ENCODE peak calls at places on chromosomes 13 and 19, in seven cellular contexts. V, H, J, R, X, K and Z are unnamed samples.

GRCh38 chr19:49442793-49443365 is 1.6 kb upstream of the SLC17A7 start:
- DNase-seq in V (no peak), H (peak), J (peak), R (peak), X (peak), K (peak), Z (peak)

GRCh38 chr13:100620792-100621191 is 32.2 kb upstream of the GGACT start:
- DNase-seq in V (no peak), H (no peak), J (no peak), R (no peak), X (no peak), K (no peak), Z (no peak)

GRCh38 chr13:39107484-39108040 is 69.3 kb downstream of the NHLRC3 start:
- DNase-seq in V (no peak), H (no peak), J (no peak), R (no peak), X (no peak), K (no peak), Z (no peak)

GRCh38 chr19:34506026-34506370 is 24.4 kb downstream of the WTIP start:
- DNase-seq in V (no peak), H (no peak), J (no peak), R (no peak), X (no peak), K (no peak), Z (no peak)

GRCh38 chr13:73984201-73984600 is 150.0 kb downstream of the KLF12 start:
- DNase-seq in V (no peak), H (no peak), J (no peak), R (no peak), X (no peak), K (no peak), Z (no peak)

GRCh38 chr13:41985788-41986508 is 25.0 kb upstream of the VWA8 start:
- DNase-seq in V (no peak), H (no peak), J (no peak), R (no peak), X (no peak), K (no peak), Z (no peak)

GRCh38 chr13:114012141-114012540 is 38.3 kb upstream of the C13orf46 start:
- DNase-seq in V (no peak), H (no peak), J (no peak), R (no peak), X (no peak), K (no peak), Z (no peak)

GRCh38 chr13:96696501-96696900 is 297.8 kb downstream of the OXGR1 start:
- DNase-seq in V (no peak), H (no peak), J (no peak), R (no peak), X (no peak), K (no peak), Z (no peak)

GRCh38 chr19:4052114-4052992 is 14.3 kb downstream of the ZBTB7A start:
- DNase-seq in V (no peak), H (no peak), J (no peak), R (no peak), X (no peak), K (no peak), Z (peak)

GRCh38 chr19:46198756-46199155 is 30.8 kb upstream of the IGFL1 start:
- DNase-seq in V (no peak), H (no peak), J (no peak), R (no peak), X (no peak), K (no peak), Z (no peak)

GRCh38 chr13:44244288-44244687 is 129.3 kb upstream of the SERP2 start:
- DNase-seq in V (no peak), H (no peak), J (no peak), R (no peak), X (no peak), K (no peak), Z (no peak)

GRCh38 chr19:38769635-38770211 is 3.6 kb downstream of the LGALS7 start:
- DNase-seq in V (peak), H (peak), J (peak), R (peak), X (peak), K (peak), Z (no peak)

GRCh38 chr19:3404324-3405260 is 38.2 kb downstream of the NFIC start:
- DNase-seq in V (no peak), H (no peak), J (no peak), R (no peak), X (no peak), K (no peak), Z (peak)

GRCh38 chr13:99282264-99283231 is 24.4 kb upstream of the GPR18 start:
- DNase-seq in V (peak), H (peak), J (no peak), R (no peak), X (no peak), K (no peak), Z (no peak)

GRCh38 chr13:33953203-33953602 is 135.3 kb downstream of the RFC3 start:
- DNase-seq in V (no peak), H (no peak), J (no peak), R (no peak), X (no peak), K (no peak), Z (no peak)

GRCh38 chr19:7862413-7862951 is 11.7 kb downstream of the PRR36 start:
- DNase-seq in V (peak), H (peak), J (peak), R (peak), X (peak), K (peak), Z (no peak)

GRCh38 chr19:10690351-10690781 is 10.9 kb upstream of the QTRT1 start:
- DNase-seq in V (no peak), H (no peak), J (no peak), R (no peak), X (no peak), K (no peak), Z (peak)

GRCh38 chr13:43663474-43664090 is 123.2 kb downstream of the ENOX1 start:
- DNase-seq in V (no peak), H (no peak), J (no peak), R (no peak), X (no peak), K (no peak), Z (no peak)

GRCh38 chr13:51502206-51502651 is 49.4 kb upstream of the INTS6 start:
- DNase-seq in V (no peak), H (peak), J (no peak), R (no peak), X (no peak), K (no peak), Z (no peak)

GRCh38 chr19:48997972-48998371 is 4.3 kb downstream of the RUVBL2 start:
- DNase-seq in V (peak), H (peak), J (peak), R (peak), X (peak), K (no peak), Z (peak)

GRCh38 chr13:58712191-58712590 is 1080.6 kb downstream of the PCDH17 start:
- DNase-seq in V (no peak), H (no peak), J (no peak), R (no peak), X (no peak), K (no peak), Z (no peak)

GRCh38 chr13:43329702-43330101 is 306.3 kb downstream of the DNAJC15 start:
- DNase-seq in V (no peak), H (no peak), J (no peak), R (no peak), X (no peak), K (no peak), Z (no peak)

GRCh38 chr19:412356-413355 is 3.7 kb upstream of the C2CD4C start:
- DNase-seq in V (no peak), H (no peak), J (no peak), R (no peak), X (no peak), K (peak), Z (no peak)

GRCh38 chr19:55384576-55385235 is 614 bp upstream of the TMEM238 start:
- DNase-seq in V (no peak), H (no peak), J (no peak), R (peak), X (no peak), K (no peak), Z (no peak)

GRCh38 chr13:36059366-36059765 is 71.8 kb downstream of the DCLK1 start:
- DNase-seq in V (no peak), H (no peak), J (no peak), R (no peak), X (no peak), K (no peak), Z (no peak)

GRCh38 chr13:110319774-110320509 is 12.9 kb downstream of the COL4A2 start:
- DNase-seq in V (no peak), H (no peak), J (no peak), R (no peak), X (peak), K (no peak), Z (peak)

GRCh38 chr13:89550842-89551422 is 1796.6 kb upstream of the MIR17HG start:
- DNase-seq in V (no peak), H (no peak), J (no peak), R (no peak), X (no peak), K (no peak), Z (peak)